ENCODE peak calls at places on chromosomes 16 and 17, in four cellular contexts. One of them, this sample, is unnamed.
A peak's percentile ranks its signal among the peaks of the same experiment; 100 is the strongest.

GRCh38 chr16:87333581-87334331 is 16.6 kb upstream of the C16orf95 start:
- DNase-seq in aorta: peak; percentile 73
- DNase-seq in tibial artery: no peak
- DNase-seq in H9: no peak
- DNase-seq in this sample: no peak

GRCh38 chr17:76844485-76844829 is 23.7 kb upstream of the MGAT5B start:
- DNase-seq in aorta: no peak
- DNase-seq in tibial artery: no peak
- DNase-seq in H9: no peak
- DNase-seq in this sample: no peak

GRCh38 chr16:8251727-8252126 is 338.6 kb downstream of the TMEM114 start:
- DNase-seq in aorta: no peak
- DNase-seq in tibial artery: no peak
- DNase-seq in H9: no peak
- DNase-seq in this sample: no peak

GRCh38 chr16:52283018-52283417 is 263.9 kb downstream of the TOX3 start:
- DNase-seq in aorta: no peak
- DNase-seq in tibial artery: no peak
- DNase-seq in H9: no peak
- DNase-seq in this sample: no peak

GRCh38 chr17:77409282-77410161 is 268.8 kb downstream of the SEC14L1 start:
- DNase-seq in aorta: peak; percentile 96
- DNase-seq in tibial artery: peak; percentile 95
- DNase-seq in H9: peak; percentile 89
- DNase-seq in this sample: peak; percentile 88

GRCh38 chr16:15041260-15042011 is 14.4 kb downstream of the NTAN1 start:
- DNase-seq in aorta: peak; percentile 93
- DNase-seq in tibial artery: peak; percentile 92
- DNase-seq in H9: peak; percentile 52
- DNase-seq in this sample: peak; percentile 56

GRCh38 chr17:19306160-19307111 is 56.1 kb downstream of the B9D1 start:
- DNase-seq in aorta: peak; percentile 51
- DNase-seq in tibial artery: no peak
- DNase-seq in H9: no peak
- DNase-seq in this sample: no peak

GRCh38 chr16:56355221-56355620 is 70.1 kb downstream of the AMFR start:
- DNase-seq in aorta: peak; percentile 62
- DNase-seq in tibial artery: peak; percentile 44
- DNase-seq in H9: no peak
- DNase-seq in this sample: peak; percentile 6

GRCh38 chr16:66030036-66030435 is 336.5 kb upstream of the CDH5 start:
- DNase-seq in aorta: no peak
- DNase-seq in tibial artery: no peak
- DNase-seq in H9: no peak
- DNase-seq in this sample: no peak

GRCh38 chr16:80993293-80993691 is 13.4 kb downstream of the CMC2 start:
- DNase-seq in aorta: no peak
- DNase-seq in tibial artery: no peak
- DNase-seq in H9: no peak
- DNase-seq in this sample: no peak

GRCh38 chr16:80992676-80993292 is 13.9 kb downstream of the CMC2 start:
- DNase-seq in aorta: no peak
- DNase-seq in tibial artery: no peak
- DNase-seq in H9: no peak
- DNase-seq in this sample: no peak

GRCh38 chr16:80996688-80997138 is 10.0 kb downstream of the CMC2 start:
- DNase-seq in aorta: no peak
- DNase-seq in tibial artery: no peak
- DNase-seq in H9: no peak
- DNase-seq in this sample: no peak

GRCh38 chr16:80991792-80992430 is 14.8 kb downstream of the CMC2 start:
- DNase-seq in aorta: no peak
- DNase-seq in tibial artery: no peak
- DNase-seq in H9: no peak
- DNase-seq in this sample: no peak

DNA sequence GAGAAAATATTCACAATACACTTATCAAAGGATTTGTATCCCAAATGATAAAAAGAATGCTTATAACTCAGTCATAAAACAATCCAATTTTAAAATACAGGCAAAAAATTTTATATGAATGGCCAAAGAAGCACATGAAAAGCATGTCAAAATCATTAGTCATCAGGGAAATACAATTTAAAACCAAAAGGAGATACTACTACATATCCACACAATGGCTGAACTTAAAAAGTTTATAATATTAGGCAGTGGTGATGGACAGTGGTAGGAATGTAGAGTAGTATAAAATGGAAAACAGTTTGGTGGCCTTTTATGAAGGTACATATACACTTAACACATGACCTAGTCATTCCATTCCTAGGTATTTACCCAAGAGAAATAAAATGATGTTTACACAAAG is 12.2 kb downstream of the CMC2 start:
- DNase-seq in aorta: no peak
- DNase-seq in tibial artery: no peak
- DNase-seq in H9: no peak
- DNase-seq in this sample: no peak
- H3K4me1 ChIP-seq in aorta: no peaks in the 10 kb centered on the region
- H3K4me1 ChIP-seq in tibial artery: no peaks in the 10 kb centered on the region
- H3K4me1 ChIP-seq in H9: no peaks in the 10 kb centered on the region
- H3K4me1 ChIP-seq in this sample: no peaks in the 10 kb centered on the region

DNA sequence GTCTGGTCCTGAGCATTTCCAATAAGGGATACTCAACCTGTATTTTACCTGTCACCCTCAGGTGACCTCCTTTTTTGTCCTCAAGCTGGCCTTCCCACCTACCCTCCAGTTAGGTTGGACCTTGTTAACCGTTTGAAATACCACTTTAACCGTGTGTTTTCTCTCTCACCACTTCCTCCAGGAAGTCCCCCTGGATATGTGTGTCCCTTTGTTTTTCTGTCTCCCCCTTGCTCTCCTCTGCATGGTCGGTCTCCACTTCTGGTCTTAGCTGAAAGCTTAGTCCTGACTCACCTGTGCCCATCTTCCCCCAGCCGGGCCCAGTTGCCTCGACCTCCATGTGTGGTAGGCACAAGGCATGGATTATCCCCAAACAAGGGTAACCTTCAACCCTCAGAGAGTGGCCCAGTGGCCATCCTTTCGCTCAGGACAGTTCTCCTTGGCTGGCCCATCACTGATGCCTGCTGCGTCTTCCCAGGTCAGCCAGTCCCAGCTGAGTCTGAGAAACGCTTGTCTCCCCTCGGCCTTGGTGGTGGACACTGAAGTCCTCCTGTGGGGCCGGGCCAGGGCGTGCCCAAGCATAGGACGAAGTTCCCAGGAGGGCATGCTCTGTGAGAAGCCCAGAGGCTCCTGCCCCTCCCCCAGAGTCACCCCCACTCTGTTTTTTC is 20.0 kb downstream of the LASP1 start:
- DNase-seq in aorta: no peak
- DNase-seq in tibial artery: no peak
- DNase-seq in H9: no peak
- DNase-seq in this sample: no peak
- H3K4me1 ChIP-seq in aorta: no peaks in the 10 kb centered on the region
- H3K4me1 ChIP-seq in tibial artery: peaks cover 53% of the 10 kb centered on the region
- H3K4me1 ChIP-seq in H9: no peaks in the 10 kb centered on the region
- H3K4me1 ChIP-seq in this sample: peaks cover 29% of the 10 kb centered on the region

DNA sequence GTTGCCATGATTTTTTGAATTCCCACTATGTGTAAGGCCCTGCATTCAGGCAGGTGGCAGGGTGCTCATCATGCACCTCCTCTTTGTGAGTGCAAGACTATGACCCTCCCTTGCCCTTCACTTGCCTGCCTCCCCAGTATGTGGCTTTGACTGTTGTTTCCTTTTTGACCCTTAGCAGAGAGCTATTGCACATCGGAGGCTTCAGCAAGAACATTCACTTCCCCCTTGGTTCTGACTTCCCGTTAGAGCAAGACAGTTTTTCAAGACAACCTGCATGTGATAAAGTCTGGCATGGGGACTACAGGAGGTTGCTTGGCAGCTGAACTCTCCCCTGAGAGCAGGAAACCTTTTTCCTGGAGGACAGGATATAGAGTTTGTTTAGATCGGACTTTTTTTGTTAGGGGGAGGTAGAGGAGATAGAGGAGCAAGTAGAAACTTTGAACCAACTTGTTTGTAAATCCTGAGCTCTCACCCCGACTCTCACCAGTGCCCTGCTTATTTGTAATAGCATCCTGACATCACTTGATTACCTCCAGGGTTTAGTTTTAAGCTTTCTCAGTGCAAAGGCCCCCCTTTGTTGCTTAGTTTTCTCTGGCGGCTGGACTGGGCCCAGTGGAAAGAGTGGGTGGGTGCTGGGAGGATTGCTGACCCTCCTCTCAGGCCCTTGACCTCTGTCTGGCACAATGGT is 34.3 kb downstream of the LIMD2 start:
- DNase-seq in aorta: no peak
- DNase-seq in tibial artery: no peak
- DNase-seq in H9: no peak
- DNase-seq in this sample: no peak
- H3K4me1 ChIP-seq in aorta: no peaks in the 10 kb centered on the region
- H3K4me1 ChIP-seq in tibial artery: no peaks in the 10 kb centered on the region
- H3K4me1 ChIP-seq in H9: no peaks in the 10 kb centered on the region
- H3K4me1 ChIP-seq in this sample: no peaks in the 10 kb centered on the region

DNA sequence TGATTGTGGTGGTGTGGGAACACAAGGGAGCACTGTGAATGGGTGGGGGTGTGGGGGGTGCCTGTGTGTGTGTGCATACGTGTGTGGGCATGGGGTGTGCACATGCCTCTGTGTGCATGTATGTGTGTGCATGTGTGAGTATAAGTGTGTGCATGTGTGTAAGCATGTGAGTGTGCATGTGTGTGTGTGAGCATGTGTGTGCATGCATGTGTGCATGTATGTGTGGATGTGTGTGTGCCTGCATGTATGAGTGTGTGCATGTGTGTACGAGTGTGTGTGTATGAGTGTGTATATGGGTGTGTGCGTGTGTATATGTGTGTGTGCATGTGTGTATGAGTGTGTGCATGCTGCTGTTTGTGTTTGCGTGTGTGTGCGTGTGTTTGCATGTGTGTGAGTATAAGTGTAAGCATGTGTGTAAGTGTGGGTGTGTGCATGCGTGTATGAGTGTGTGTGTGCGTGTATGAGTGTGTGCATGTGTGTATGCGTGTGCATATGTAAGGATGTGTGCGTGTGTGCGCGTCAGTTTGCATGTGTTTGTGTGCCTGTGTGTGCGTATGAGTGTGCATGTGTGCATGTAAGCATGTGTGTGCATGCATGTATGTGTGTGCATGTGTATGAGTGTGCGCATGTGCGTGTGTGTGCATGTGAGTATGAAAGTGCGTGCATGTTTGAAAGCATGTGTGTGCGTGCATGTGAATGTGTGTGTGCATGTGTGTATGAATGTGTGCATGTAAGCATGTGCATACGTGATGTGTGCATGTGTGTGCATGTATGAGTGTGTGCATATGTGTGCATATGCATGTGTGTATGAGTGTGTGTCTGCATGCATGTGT is 8.6 kb downstream of the TPSD1 start:
- DNase-seq in aorta: no peak
- DNase-seq in tibial artery: no peak
- DNase-seq in H9: no peak
- DNase-seq in this sample: no peak
- H3K4me1 ChIP-seq in aorta: no peaks in the 10 kb centered on the region
- H3K4me1 ChIP-seq in tibial artery: no peaks in the 10 kb centered on the region
- H3K4me1 ChIP-seq in H9: no peaks in the 10 kb centered on the region
- H3K4me1 ChIP-seq in this sample: no peaks in the 10 kb centered on the region

GRCh38 chr17:279356-279755 is 73.3 kb downstream of the RPH3AL start:
- DNase-seq in aorta: no peak
- DNase-seq in tibial artery: peak; percentile 21
- DNase-seq in H9: no peak
- DNase-seq in this sample: no peak
- H3K4me1 ChIP-seq in aorta: no peaks in the 10 kb centered on the region
- H3K4me1 ChIP-seq in tibial artery: no peaks in the 10 kb centered on the region
- H3K4me1 ChIP-seq in H9: no peaks in the 10 kb centered on the region
- H3K4me1 ChIP-seq in this sample: no peaks in the 10 kb centered on the region

DNA sequence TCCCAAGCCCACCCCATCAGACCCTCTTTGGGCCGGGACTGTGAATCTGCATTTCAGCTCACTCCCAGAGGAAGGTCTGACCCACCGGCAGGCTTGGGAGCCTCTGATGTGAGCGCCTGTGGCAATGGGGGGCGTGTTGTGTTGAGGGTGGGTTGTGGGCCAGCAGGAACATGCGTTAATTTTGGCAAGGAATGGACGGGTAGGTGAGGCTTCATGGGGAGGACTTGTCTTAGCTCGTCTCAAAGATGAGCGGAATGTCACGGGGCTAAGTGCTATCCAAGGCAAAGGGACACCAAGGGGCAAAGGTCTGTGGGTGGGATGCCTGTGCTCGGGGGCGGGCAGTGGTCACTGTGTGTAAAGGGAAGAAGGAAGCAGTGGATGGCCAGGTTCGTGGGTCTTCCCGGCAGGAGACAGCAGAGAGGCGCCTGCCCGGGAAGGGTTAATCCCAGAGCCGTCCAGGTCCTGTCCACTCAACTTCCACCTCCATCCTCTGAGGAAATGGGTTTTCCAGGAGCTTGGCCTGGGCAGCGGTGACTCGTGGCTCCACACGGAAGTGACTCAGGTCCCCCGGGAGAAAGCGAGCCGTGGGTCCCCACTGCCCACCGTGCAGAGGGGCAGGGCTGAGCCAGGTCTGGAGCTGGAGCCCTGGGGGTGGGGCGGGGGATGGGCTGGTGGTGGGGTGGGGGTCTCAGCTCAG is 17.4 kb downstream of the ADGRG1 start:
- DNase-seq in aorta: no peak
- DNase-seq in tibial artery: peak; percentile 70
- DNase-seq in H9: no peak
- DNase-seq in this sample: no peak
- H3K4me1 ChIP-seq in aorta: no peaks in the 10 kb centered on the region
- H3K4me1 ChIP-seq in tibial artery: no peaks in the 10 kb centered on the region
- H3K4me1 ChIP-seq in H9: no peaks in the 10 kb centered on the region
- H3K4me1 ChIP-seq in this sample: no peaks in the 10 kb centered on the region

This sample was measured in GM23338.